ENCODE peak calls at places on chromosomes 4 and X, in seven cellular contexts. One of them, this sample, is unnamed.

GRCh38 chrX:21166302-21166982 is 207.8 kb upstream of the CNKSR2 start:
- DNase-seq in MM.1S: no peak
- DNase-seq in fibroblast of lung: peak
- DNase-seq in thyroid gland: no peak
- DNase-seq in CD8-positive, alpha-beta T cell: no peak
- DNase-seq in A549: peak
- DNase-seq in tibial nerve: no peak
- DNase-seq in this sample: no peak

GRCh38 chr4:138766332-138766731 is 249.2 kb upstream of the NOCT start:
- DNase-seq in MM.1S: no peak
- DNase-seq in fibroblast of lung: no peak
- DNase-seq in thyroid gland: no peak
- DNase-seq in CD8-positive, alpha-beta T cell: no peak
- DNase-seq in A549: no peak
- DNase-seq in tibial nerve: no peak
- DNase-seq in this sample: no peak

GRCh38 chrX:17214962-17215361 is 160.0 kb upstream of the NHS start:
- DNase-seq in MM.1S: no peak
- DNase-seq in fibroblast of lung: peak
- DNase-seq in thyroid gland: no peak
- DNase-seq in CD8-positive, alpha-beta T cell: no peak
- DNase-seq in A549: no peak
- DNase-seq in tibial nerve: no peak
- DNase-seq in this sample: no peak

GRCh38 chr4:112881842-112882241 is 167.6 kb upstream of the ANK2 start:
- DNase-seq in MM.1S: no peak
- DNase-seq in fibroblast of lung: no peak
- DNase-seq in thyroid gland: no peak
- DNase-seq in CD8-positive, alpha-beta T cell: no peak
- DNase-seq in A549: no peak
- DNase-seq in tibial nerve: no peak
- DNase-seq in this sample: no peak

GRCh38 chrX:10296581-10296980 is 139.8 kb downstream of the CLCN4 start:
- DNase-seq in MM.1S: no peak
- DNase-seq in fibroblast of lung: peak
- DNase-seq in thyroid gland: no peak
- DNase-seq in CD8-positive, alpha-beta T cell: no peak
- DNase-seq in A549: no peak
- DNase-seq in tibial nerve: no peak
- DNase-seq in this sample: no peak

GRCh38 chrX:2497961-2498780 is 2.6 kb downstream of the DHRSX start:
- DNase-seq in MM.1S: no peak
- DNase-seq in fibroblast of lung: peak
- DNase-seq in thyroid gland: peak
- DNase-seq in CD8-positive, alpha-beta T cell: no peak
- DNase-seq in A549: peak
- DNase-seq in tibial nerve: peak
- DNase-seq in this sample: no peak

GRCh38 chrX:41441934-41442823 is 5.0 kb upstream of the NYX start:
- DNase-seq in MM.1S: peak
- DNase-seq in fibroblast of lung: peak
- DNase-seq in thyroid gland: peak
- DNase-seq in CD8-positive, alpha-beta T cell: peak
- DNase-seq in A549: peak
- DNase-seq in tibial nerve: peak
- DNase-seq in this sample: peak

GRCh38 chrX:116239944-116240391 is 69.4 kb downstream of the AGTR2 start:
- DNase-seq in MM.1S: no peak
- DNase-seq in fibroblast of lung: peak
- DNase-seq in thyroid gland: no peak
- DNase-seq in CD8-positive, alpha-beta T cell: no peak
- DNase-seq in A549: no peak
- DNase-seq in tibial nerve: no peak
- DNase-seq in this sample: no peak

GRCh38 chr4:171812377-171813194 is 618 bp upstream of the GALNTL6 start:
- DNase-seq in MM.1S: no peak
- DNase-seq in fibroblast of lung: peak
- DNase-seq in thyroid gland: no peak
- DNase-seq in CD8-positive, alpha-beta T cell: no peak
- DNase-seq in A549: peak
- DNase-seq in tibial nerve: no peak
- DNase-seq in this sample: no peak

GRCh38 chrX:42739258-42739657 is 38.7 kb downstream of the PPP1R2C start:
- DNase-seq in MM.1S: no peak
- DNase-seq in fibroblast of lung: peak
- DNase-seq in thyroid gland: no peak
- DNase-seq in CD8-positive, alpha-beta T cell: no peak
- DNase-seq in A549: no peak
- DNase-seq in tibial nerve: no peak
- DNase-seq in this sample: no peak

GRCh38 chr4:159278399-159278798 is 175.5 kb downstream of the RAPGEF2 start:
- DNase-seq in MM.1S: no peak
- DNase-seq in fibroblast of lung: no peak
- DNase-seq in thyroid gland: no peak
- DNase-seq in CD8-positive, alpha-beta T cell: no peak
- DNase-seq in A549: no peak
- DNase-seq in tibial nerve: no peak
- DNase-seq in this sample: no peak

GRCh38 chrX:47637546-47638195 is 7.9 kb upstream of the CFP start:
- DNase-seq in MM.1S: no peak
- DNase-seq in fibroblast of lung: peak
- DNase-seq in thyroid gland: peak
- DNase-seq in CD8-positive, alpha-beta T cell: no peak
- DNase-seq in A549: no peak
- DNase-seq in tibial nerve: no peak
- DNase-seq in this sample: no peak

GRCh38 chr4:151204925-151205524 is 71.9 kb upstream of the PRSS48 start:
- DNase-seq in MM.1S: no peak
- DNase-seq in fibroblast of lung: no peak
- DNase-seq in thyroid gland: no peak
- DNase-seq in CD8-positive, alpha-beta T cell: no peak
- DNase-seq in A549: peak
- DNase-seq in tibial nerve: no peak
- DNase-seq in this sample: no peak

GRCh38 chr4:64729561-64729960 is 320.3 kb upstream of the TECRL start:
- DNase-seq in MM.1S: no peak
- DNase-seq in fibroblast of lung: no peak
- DNase-seq in thyroid gland: no peak
- DNase-seq in CD8-positive, alpha-beta T cell: no peak
- DNase-seq in A549: no peak
- DNase-seq in tibial nerve: no peak
- DNase-seq in this sample: no peak

GRCh38 chrX:28312259-28312658 is 275.0 kb upstream of the IL1RAPL1 start:
- DNase-seq in MM.1S: no peak
- DNase-seq in fibroblast of lung: no peak
- DNase-seq in thyroid gland: no peak
- DNase-seq in CD8-positive, alpha-beta T cell: no peak
- DNase-seq in A549: no peak
- DNase-seq in tibial nerve: no peak
- DNase-seq in this sample: no peak

DNA sequence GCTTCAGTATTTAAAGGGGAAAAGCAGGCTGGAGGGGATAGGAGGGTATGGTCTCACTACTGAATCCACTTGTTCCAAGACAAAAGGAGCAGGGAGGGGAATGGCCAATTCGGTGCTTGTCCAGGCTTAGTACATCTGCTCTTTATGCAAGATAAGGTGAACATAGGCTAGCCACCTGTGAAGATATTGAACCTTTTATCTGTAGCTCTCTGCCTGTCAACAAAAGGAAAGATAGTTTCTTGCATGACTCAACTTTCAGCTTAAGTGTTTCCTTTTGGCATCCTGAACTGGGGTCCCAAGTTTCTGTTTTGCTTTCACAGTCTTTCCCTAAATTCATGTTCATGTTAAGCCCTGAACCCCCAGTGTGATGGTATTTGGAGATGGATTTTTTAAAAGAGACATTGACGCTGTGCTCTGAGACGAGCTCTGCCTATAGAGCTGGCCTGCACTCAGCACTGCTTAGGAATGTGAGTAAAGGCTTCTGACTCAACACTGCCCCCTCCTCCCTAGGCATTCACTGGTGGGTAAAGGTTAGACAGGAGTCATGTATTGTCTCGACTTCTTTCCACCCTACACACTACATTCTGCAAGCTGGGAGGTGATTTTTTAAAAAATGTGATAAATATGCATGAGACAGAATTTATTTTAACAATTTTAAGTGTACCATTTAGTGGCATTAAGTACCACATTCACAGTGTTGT is 28.2 kb downstream of the FAM149A start:
- DNase-seq in MM.1S: peak
- DNase-seq in fibroblast of lung: peak
- DNase-seq in thyroid gland: no peak
- DNase-seq in CD8-positive, alpha-beta T cell: no peak
- DNase-seq in A549: peak
- DNase-seq in tibial nerve: no peak
- DNase-seq in this sample: no peak
- TF ChIP-seq CTCF in MM.1S: peak
- TF ChIP-seq CTCF in fibroblast of lung: peak
- TF ChIP-seq CTCF in thyroid gland: no peak
- TF ChIP-seq CTCF in CD8-positive, alpha-beta T cell: no peak
- TF ChIP-seq CTCF in A549: peak
- TF ChIP-seq CTCF in tibial nerve: no peak
- TF ChIP-seq CTCF in this sample: peak

DNA sequence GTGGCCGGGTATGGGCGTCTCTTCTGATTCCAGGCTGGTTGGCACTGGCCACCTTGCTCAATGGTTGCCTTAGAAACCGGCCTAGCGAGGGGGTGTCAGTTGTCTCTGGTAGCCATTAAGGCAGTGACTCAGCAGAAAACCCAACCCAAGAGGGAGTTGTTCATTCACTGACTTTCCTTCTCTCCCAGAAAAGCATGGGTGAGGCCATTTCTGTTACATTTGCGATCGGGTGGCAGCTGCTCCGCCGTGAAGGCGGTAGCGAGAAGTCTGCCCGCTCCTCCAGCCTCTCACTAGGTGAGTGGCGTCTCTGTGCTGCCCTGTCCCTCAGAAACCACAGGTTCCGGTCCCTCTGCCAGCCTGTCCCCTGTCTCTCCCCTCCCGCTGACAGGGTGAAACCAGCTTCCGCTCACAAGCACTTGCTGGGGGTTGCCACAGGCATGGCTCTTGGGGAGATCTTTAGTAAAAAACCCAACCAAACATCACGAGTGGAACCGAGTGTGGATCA is 17.4 kb downstream of the IRAK1 start:
- DNase-seq in MM.1S: peak
- DNase-seq in fibroblast of lung: peak
- DNase-seq in thyroid gland: peak
- DNase-seq in CD8-positive, alpha-beta T cell: peak
- DNase-seq in A549: peak
- DNase-seq in tibial nerve: no peak
- DNase-seq in this sample: no peak
- H3K27ac ChIP-seq in MM.1S: peak
- H3K27ac ChIP-seq in fibroblast of lung: peak
- H3K27ac ChIP-seq in thyroid gland: no peak
- H3K27ac ChIP-seq in CD8-positive, alpha-beta T cell: no peak
- H3K27ac ChIP-seq in A549: peak
- H3K27ac ChIP-seq in tibial nerve: peak
- H3K27ac ChIP-seq in this sample: no peak

DNA sequence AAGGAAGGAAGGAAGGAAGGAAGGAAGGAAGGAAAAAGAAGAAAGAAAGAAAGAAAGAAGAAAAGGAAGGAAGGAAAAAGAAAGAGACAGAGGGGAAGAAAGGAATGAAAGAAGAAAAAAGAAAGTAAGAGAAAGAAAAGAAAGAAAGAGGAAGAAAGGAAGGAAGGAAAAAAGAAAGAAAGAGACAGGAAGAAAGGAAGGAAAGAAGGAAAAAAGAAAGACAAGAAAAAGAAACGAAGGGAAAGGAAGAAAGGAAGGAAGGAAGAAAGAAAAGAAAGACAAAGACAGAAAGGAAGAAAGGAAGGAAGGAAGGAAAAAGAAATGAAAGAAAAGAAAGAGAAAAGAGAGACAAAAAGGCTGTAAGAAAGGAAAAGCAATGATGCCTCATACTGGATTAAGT is 101.1 kb upstream of the PPP2R3B start:
- DNase-seq in MM.1S: no peak
- DNase-seq in fibroblast of lung: no peak
- DNase-seq in thyroid gland: no peak
- DNase-seq in CD8-positive, alpha-beta T cell: no peak
- DNase-seq in A549: no peak
- DNase-seq in tibial nerve: no peak
- DNase-seq in this sample: no peak
- TF ChIP-seq CTCF in MM.1S: no peak
- TF ChIP-seq CTCF in fibroblast of lung: no peak
- TF ChIP-seq CTCF in thyroid gland: no peak
- TF ChIP-seq CTCF in CD8-positive, alpha-beta T cell: no peak
- TF ChIP-seq CTCF in A549: no peak
- TF ChIP-seq CTCF in tibial nerve: no peak
- TF ChIP-seq CTCF in this sample: no peak

GRCh38 chr4:139978692-139979091 is 175.3 kb downstream of the MAML3 start:
- DNase-seq in MM.1S: peak
- DNase-seq in fibroblast of lung: no peak
- DNase-seq in thyroid gland: no peak
- DNase-seq in CD8-positive, alpha-beta T cell: no peak
- DNase-seq in A549: no peak
- DNase-seq in tibial nerve: no peak
- DNase-seq in this sample: no peak

GRCh38 chr4:139975830-139976272 is 178.1 kb downstream of the MAML3 start:
- DNase-seq in MM.1S: no peak
- DNase-seq in fibroblast of lung: no peak
- DNase-seq in thyroid gland: peak
- DNase-seq in CD8-positive, alpha-beta T cell: no peak
- DNase-seq in A549: no peak
- DNase-seq in tibial nerve: peak
- DNase-seq in this sample: no peak

GRCh38 chr4:139973015-139973414 is 181.0 kb downstream of the MAML3 start:
- DNase-seq in MM.1S: no peak
- DNase-seq in fibroblast of lung: peak
- DNase-seq in thyroid gland: no peak
- DNase-seq in CD8-positive, alpha-beta T cell: no peak
- DNase-seq in A549: no peak
- DNase-seq in tibial nerve: no peak
- DNase-seq in this sample: no peak

GRCh38 chr4:139973611-139974010 is 180.4 kb downstream of the MAML3 start:
- DNase-seq in MM.1S: peak
- DNase-seq in fibroblast of lung: peak
- DNase-seq in thyroid gland: no peak
- DNase-seq in CD8-positive, alpha-beta T cell: no peak
- DNase-seq in A549: no peak
- DNase-seq in tibial nerve: no peak
- DNase-seq in this sample: no peak

DNA sequence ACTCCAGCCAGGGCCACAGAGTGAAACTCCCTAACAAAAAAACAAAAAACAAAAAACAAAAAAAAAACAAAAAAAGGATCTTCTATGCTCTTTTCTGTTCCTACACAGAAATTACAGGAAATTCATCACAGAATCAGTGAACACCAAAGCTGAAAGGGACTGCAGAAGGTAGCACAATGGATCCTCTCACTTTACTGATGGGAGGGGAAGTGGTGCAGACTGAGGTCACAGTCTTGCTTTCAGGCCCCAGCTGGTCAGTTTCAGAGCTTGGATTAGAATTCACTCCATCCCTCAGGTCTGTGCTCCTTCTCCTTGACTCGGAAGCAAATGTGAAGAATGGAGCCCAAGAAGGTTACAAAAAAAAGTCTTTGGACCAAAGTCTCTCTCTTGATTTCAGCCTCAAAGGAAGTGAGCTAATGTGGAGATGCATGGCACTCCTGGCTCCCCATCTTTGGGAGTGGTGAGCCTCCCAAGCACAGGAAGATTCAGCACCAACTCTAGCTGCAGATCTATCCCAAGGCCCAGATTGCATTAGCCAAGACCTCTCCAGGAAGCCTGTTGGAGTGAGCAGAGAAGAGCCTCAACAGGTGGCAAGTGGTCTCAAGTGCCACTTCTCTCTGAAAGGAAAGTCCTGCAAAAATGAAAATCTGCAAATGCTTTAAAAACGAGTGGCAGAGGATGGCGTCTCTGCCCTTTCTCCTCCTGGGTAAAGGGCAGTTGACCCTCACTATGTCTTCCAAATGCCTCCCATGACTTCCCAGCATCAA is 176.0 kb downstream of the MAML3 start:
- DNase-seq in MM.1S: no peak
- DNase-seq in fibroblast of lung: no peak
- DNase-seq in thyroid gland: peak
- DNase-seq in CD8-positive, alpha-beta T cell: no peak
- DNase-seq in A549: no peak
- DNase-seq in tibial nerve: no peak
- DNase-seq in this sample: no peak
- H3K27ac ChIP-seq in MM.1S: no peak
- H3K27ac ChIP-seq in fibroblast of lung: no peak
- H3K27ac ChIP-seq in thyroid gland: peak
- H3K27ac ChIP-seq in CD8-positive, alpha-beta T cell: no peak
- H3K27ac ChIP-seq in A549: no peak
- H3K27ac ChIP-seq in tibial nerve: peak
- H3K27ac ChIP-seq in this sample: no peak

This sample was measured in CD4-positive, alpha-beta T cell.